ENCODE peak calls at places on chromosomes 12 and 14, in nine cellular contexts. J is WERI-Rb-1, O is AG09309, S is cardiac fibroblast, B is OCI-LY7, F is heart right ventricle, V is A549, L is sigmoid colon, H is left ventricle myocardium inferior. X is an unnamed sample.

GRCh38 chr14:68135566-68135965 is 316.0 kb downstream of the RAD51B start:
- DNase-seq in J (no peak), O (no peak), S (peak; percentile 62), B (no peak), F (no peak), V (no peak), L (no peak), H (no peak), X (no peak)

GRCh38 chr14:84998216-84998615 is 531.7 kb upstream of the FLRT2 start:
- DNase-seq in J (no peak), O (no peak), S (no peak), B (no peak), F (no peak), V (no peak), L (no peak), H (no peak), X (no peak)

GRCh38 chr12:94689002-94689645 is 38.8 kb upstream of the TMCC3 start:
- DNase-seq in J (no peak), O (no peak), S (peak; percentile 74), B (no peak), F (no peak), V (no peak), L (no peak), H (no peak), X (peak; percentile 74)

GRCh38 chr12:32217354-32218310 is 111.0 kb downstream of the BICD1 start:
- DNase-seq in J (no peak), O (peak; percentile 46), S (peak; percentile 83), B (peak; percentile 12), F (no peak), V (peak; percentile 25), L (no peak), H (no peak), X (peak; percentile 86)

GRCh38 chr12:3218150-3218845 is 141.1 kb downstream of the TSPAN9 start:
- DNase-seq in J (peak; percentile 57), O (peak; percentile 46), S (peak; percentile 92), B (peak; percentile 55), F (peak; percentile 66), V (no peak), L (peak; percentile 93), H (peak; percentile 85), X (peak; percentile 84)

GRCh38 chr14:68397827-68398226 is 395.0 kb downstream of the ZFP36L1 start:
- DNase-seq in J (no peak), O (no peak), S (no peak), B (no peak), F (no peak), V (no peak), L (no peak), H (no peak), X (peak; percentile 83)

GRCh38 chr12:120234643-120235368 is 30.7 kb downstream of the PXN start:
- DNase-seq in J (peak; percentile 85), O (peak; percentile 86), S (peak; percentile 99), B (peak; percentile 19), F (peak; percentile 88), V (peak; percentile 96), L (peak; percentile 97), H (peak; percentile 86), X (peak; percentile 100)

GRCh38 chr12:49339464-49339861 is 2.5 kb upstream of the C1QL4 start:
- DNase-seq in J (no peak), O (no peak), S (no peak), B (no peak), F (no peak), V (no peak), L (peak; percentile 59), H (no peak), X (no peak)

GRCh38 chr12:40794087-40794486 is 101.8 kb downstream of the CNTN1 start:
- DNase-seq in J (no peak), O (no peak), S (no peak), B (no peak), F (no peak), V (no peak), L (no peak), H (no peak), X (no peak)

GRCh38 chr12:108690799-108691153 is 40.5 kb downstream of the CORO1C start:
- DNase-seq in J (no peak), O (no peak), S (no peak), B (no peak), F (no peak), V (no peak), L (no peak), H (no peak), X (no peak)

GRCh38 chr12:3713483-3713882 is 39.4 kb downstream of the CRACR2A start:
- DNase-seq in J (no peak), O (no peak), S (no peak), B (no peak), F (no peak), V (no peak), L (no peak), H (no peak), X (no peak)

GRCh38 chr12:5085896-5086295 is 42.2 kb downstream of the KCNA5 start:
- DNase-seq in J (no peak), O (peak; percentile 94), S (peak; percentile 81), B (no peak), F (no peak), V (peak; percentile 7), L (no peak), H (no peak), X (peak; percentile 75)

GRCh38 chr14:99047436-99048110 is 224.4 kb downstream of the BCL11B start:
- DNase-seq in J (no peak), O (no peak), S (no peak), B (no peak), F (no peak), V (no peak), L (no peak), H (no peak), X (no peak)

GRCh38 chr12:98635657-98636323 is 8.8 kb downstream of the IKBIP start:
- DNase-seq in J (no peak), O (peak; percentile 13), S (peak; percentile 83), B (peak; percentile 44), F (no peak), V (peak; percentile 31), L (no peak), H (no peak), X (peak; percentile 54)

GRCh38 chr12:22101749-22102243 is 55.8 kb downstream of the CMAS start:
- DNase-seq in J (no peak), O (peak; percentile 42), S (peak; percentile 86), B (no peak), F (peak; percentile 22), V (no peak), L (no peak), H (no peak), X (peak; percentile 94)

GRCh38 chr12:108065061-108065460 is 64.0 kb upstream of the WSCD2 start:
- DNase-seq in J (no peak), O (no peak), S (no peak), B (no peak), F (no peak), V (no peak), L (no peak), H (no peak), X (no peak)

GRCh38 chr14:72443256-72443655 is 450.6 kb downstream of the DPF3 start:
- DNase-seq in J (no peak), O (no peak), S (no peak), B (no peak), F (no peak), V (no peak), L (no peak), H (no peak), X (no peak)

GRCh38 chr12:716506-716905 is 35.9 kb upstream of the WNK1 start:
- DNase-seq in J (no peak), O (no peak), S (peak; percentile 17), B (peak; percentile 14), F (peak; percentile 66), V (no peak), L (no peak), H (peak; percentile 36), X (no peak)

DNA sequence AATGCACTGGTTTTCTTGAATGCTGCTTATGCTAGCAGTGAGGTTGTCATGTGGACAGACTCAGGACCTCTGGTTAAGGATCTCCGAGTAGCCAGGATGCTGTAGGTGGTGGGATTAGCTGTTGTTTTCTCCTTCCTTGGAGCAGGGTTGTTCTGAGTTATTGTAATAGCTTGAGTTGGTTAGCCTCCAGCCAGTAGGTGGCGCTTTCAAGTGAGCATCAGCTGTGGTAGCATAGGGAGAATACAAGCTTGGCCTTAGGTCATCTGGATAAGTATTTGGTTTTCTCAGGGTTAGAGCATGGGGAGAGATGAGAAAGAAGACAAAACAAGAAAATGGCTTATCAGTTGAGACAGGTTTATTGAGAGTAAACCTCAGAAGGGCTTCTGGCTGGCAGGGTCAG is 299.7 kb upstream of the FBXO33 start:
- DNase-seq in J (peak; percentile 22), O (no peak), S (no peak), B (peak; percentile 46), F (no peak), V (peak; percentile 14), L (no peak), H (no peak), X (no peak)
- TF ChIP-seq CTCF in J (peak; percentile 59), O (no peak), S (no peak), B (peak; percentile 85), F (no peak), V (no peak), L (no peak), H (no peak), X (peak; percentile 22)

GRCh38 chr14:92666251-92666650 is 82.2 kb downstream of the LGMN start:
- DNase-seq in J (no peak), O (no peak), S (no peak), B (no peak), F (no peak), V (no peak), L (no peak), H (no peak), X (no peak)
- H3K4me3 ChIP-seq in J (no peak overlapping the region), O (no peak overlapping the region), S (no peak overlapping the region), B (no peak overlapping the region), F (no peak overlapping the region), V (no peak overlapping the region), L (no peak overlapping the region), H (no peak overlapping the region), X (no peak overlapping the region)

GRCh38 chr12:53476769-53477209 is 22.5 kb downstream of the MAP3K12 start:
- DNase-seq in J (no peak), O (no peak), S (peak; percentile 52), B (peak; percentile 41), F (no peak), V (no peak), L (no peak), H (no peak), X (peak; percentile 66)
- TF ChIP-seq CTCF in J (peak; percentile 13), O (peak; percentile 27), S (peak; percentile 28), B (peak; percentile 79), F (peak; percentile 42), V (peak; percentile 57), L (no peak), H (peak; percentile 36), X (peak; percentile 37)

DNA sequence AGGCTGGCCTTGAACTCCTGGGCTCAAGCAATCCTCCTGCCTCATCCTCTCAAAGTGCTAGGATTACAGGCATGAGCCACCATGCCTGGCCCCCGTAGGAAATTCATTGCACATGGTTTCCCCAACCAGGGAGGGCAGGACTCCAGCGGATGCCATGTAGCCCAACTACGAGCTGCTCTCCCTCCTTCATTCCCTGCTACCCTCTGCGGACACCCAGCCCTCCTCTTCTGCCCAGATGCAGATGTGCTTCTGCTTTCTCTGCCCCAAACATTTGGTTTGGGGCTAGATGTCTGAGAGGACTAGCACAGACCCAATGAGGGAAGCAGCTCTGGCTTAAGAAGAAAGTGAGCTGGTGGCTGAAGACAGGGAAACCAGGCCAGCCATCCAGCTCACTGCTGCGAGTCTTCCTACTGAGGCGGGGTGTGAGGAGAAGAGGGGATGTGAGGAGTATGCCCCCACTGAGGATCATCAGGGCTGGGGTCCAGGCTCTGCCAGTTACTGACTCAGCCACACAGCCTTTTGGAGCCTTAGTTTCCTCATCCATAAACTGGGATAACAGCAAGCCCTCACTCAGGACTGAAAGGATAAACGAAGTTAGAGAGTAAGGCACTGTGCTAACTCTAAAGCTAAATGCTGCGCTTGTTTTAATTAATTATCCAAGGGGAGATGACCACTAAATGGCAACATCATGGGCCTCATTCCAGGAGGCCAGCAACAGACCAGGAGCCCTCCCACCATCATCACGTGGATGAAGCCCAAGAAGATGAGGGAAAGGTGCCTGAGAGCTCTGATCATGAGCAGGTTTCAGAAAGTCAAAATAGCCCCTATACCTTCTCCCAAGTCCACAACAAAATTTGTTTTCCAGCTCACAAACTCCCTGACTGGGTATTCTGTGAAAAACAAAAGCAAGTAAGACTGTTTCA is 10.9 kb downstream of the CTDSP2 start:
- DNase-seq in J (no peak), O (no peak), S (no peak), B (no peak), F (no peak), V (no peak), L (no peak), H (no peak), X (no peak)
- H3K4me3 ChIP-seq in J (no peak overlapping the region), O (no peak overlapping the region), S (peak overlapping the region; percentile 8), B (peak overlapping the region; percentile 59), F (peak overlapping the region; percentile 31), V (no peak overlapping the region), L (peak overlapping the region; percentile 24), H (peak overlapping the region; percentile 95), X (no peak overlapping the region)